ENCODE peak calls at places on chromosomes 11 and 22, in nine cellular contexts. F, Q, E, D, P, H, U, T and Z are unnamed samples.

GRCh38 chr11:2387266-2387982 is 10.3 kb downstream of the CD81 start:
- DNase-seq in T (peak; percentile 51), Q (no peak), H (no peak), P (no peak), D (no peak), F (no peak), U (no peak), E (no peak), Z (no peak)

GRCh38 chr11:112016765-112017356 is 8.3 kb upstream of the DLAT start:
- DNase-seq in D (no peak), Q (no peak), E (no peak), T (no peak), P (no peak), H (no peak), F (peak; percentile 59), U (no peak), Z (no peak)

GRCh38 chr11:73410627-73411026 is 34.4 kb downstream of the RELT start:
- DNase-seq in F (no peak), U (no peak), D (no peak), E (no peak), T (no peak), Q (no peak), H (no peak), P (no peak), Z (no peak)

GRCh38 chr11:119786431-119787073 is 57.6 kb upstream of the NECTIN1 start:
- DNase-seq in Q (no peak), U (no peak), E (no peak), F (no peak), T (peak; percentile 49), P (no peak), H (no peak), D (no peak), Z (peak; percentile 64)

GRCh38 chr11:69650832-69651344 is 9.9 kb downstream of the CCND1 start:
- DNase-seq in H (no peak), Q (no peak), D (no peak), T (no peak), P (no peak), U (no peak), F (no peak), E (no peak), Z (no peak)

GRCh38 chr11:95641506-95641905 is 148.1 kb downstream of the FAM76B start:
- DNase-seq in T (peak; percentile 81), D (no peak), F (peak; percentile 64), P (peak; percentile 1), U (no peak), E (no peak), Q (no peak), H (no peak), Z (no peak)

GRCh38 chr11:61860054-61860903 is 31.1 kb downstream of the FADS3 start:
- DNase-seq in D (no peak), P (no peak), F (no peak), U (no peak), E (no peak), T (no peak), H (no peak), Q (no peak), Z (no peak)

GRCh38 chr11:46435679-46436078 is 44.1 kb upstream of the CHRM4 start:
- DNase-seq in F (no peak), P (no peak), Q (no peak), D (no peak), H (no peak), T (peak; percentile 5), E (no peak), U (no peak), Z (no peak)

GRCh38 chr22:30445438-30445936 is 19.9 kb downstream of the MTFP1 start:
- DNase-seq in P (no peak), T (no peak), D (no peak), Q (no peak), U (no peak), H (no peak), E (no peak), F (peak; percentile 33), Z (no peak)

GRCh38 chr11:72924568-72925190 is 110.5 kb downstream of the ATG16L2 start:
- DNase-seq in E (no peak), U (no peak), T (peak; percentile 47), H (no peak), F (peak; percentile 41), P (no peak), D (no peak), Q (no peak), Z (no peak)

GRCh38 chr11:42265072-42265471 is 805.6 kb upstream of the LRRC4C start:
- DNase-seq in U (no peak), E (no peak), T (no peak), Q (no peak), H (no peak), P (no peak), F (no peak), D (no peak), Z (no peak)

GRCh38 chr22:24772493-24773220 is 1.9 kb downstream of the PIWIL3 start:
- DNase-seq in T (no peak), E (no peak), Q (no peak), P (no peak), F (peak; percentile 23), H (peak; percentile 2), U (no peak), D (no peak), Z (no peak)

GRCh38 chr11:126318642-126319373 is 14.9 kb downstream of the DCPS start:
- DNase-seq in D (no peak), P (no peak), Q (no peak), T (peak; percentile 74), H (no peak), U (no peak), E (peak; percentile 24), F (peak; percentile 95), Z (peak; percentile 45)

GRCh38 chr11:118927554-118928107 is 1.9 kb upstream of the BCL9L start:
- DNase-seq in D (no peak), U (no peak), H (no peak), F (peak; percentile 20), E (no peak), T (no peak), P (no peak), Q (no peak), Z (no peak)

GRCh38 chr11:60887531-60887930 is 18.9 kb downstream of the PRPF19 start:
- DNase-seq in Q (no peak), U (peak; percentile 34), E (no peak), D (peak; percentile 68), T (peak; percentile 54), H (peak; percentile 47), F (peak; percentile 61), P (peak; percentile 72), Z (no peak)

GRCh38 chr11:75663808-75664207 is 5.0 kb downstream of the MAP6 start:
- DNase-seq in P (no peak), T (no peak), H (no peak), F (no peak), U (no peak), E (no peak), Q (no peak), D (no peak), Z (no peak)

GRCh38 chr11:62647609-62648005 is 1.2 kb upstream of the GANAB start:
- DNase-seq in P (no peak), F (no peak), Q (no peak), E (no peak), U (no peak), T (no peak), D (no peak), H (no peak), Z (no peak)